ENCODE peak calls at places on chromosomes 11 and 22, in seven cellular contexts. M is GM12878, V is HCT116, W is endothelial cell of umbilical vein, D is K562, I is H1, P is HepG2. U is an unnamed sample.
A peak's percentile ranks its signal among the peaks of the same experiment; 100 is the strongest.

GRCh38 chr11:100847696-100848216 is 160.7 kb downstream of the ARHGAP42 start:
- DNase-seq in W (no peak), V (no peak), D (no peak), I (no peak), M (no peak), P (no peak), U (no peak)

GRCh38 chr22:25143161-25144076 is 56.2 kb upstream of the CRYBB3 start:
- DNase-seq in P (no peak), I (no peak), W (peak; percentile 61), D (no peak), V (no peak), M (no peak), U (no peak)

GRCh38 chr11:1071571-1072115 is 3.0 kb upstream of the MUC2 start:
- DNase-seq in M (no peak), D (no peak), P (no peak), I (no peak), V (no peak), W (no peak), U (no peak)

GRCh38 chr11:95453616-95454118 is 222.7 kb upstream of the SESN3 start:
- DNase-seq in V (peak; percentile 6), P (no peak), D (peak; percentile 15), I (no peak), W (no peak), M (no peak), U (no peak)

GRCh38 chr11:84289381-84289906 is 1003.3 kb upstream of the CCDC90B start:
- DNase-seq in I (no peak), D (no peak), P (no peak), M (peak; percentile 55), V (no peak), W (no peak), U (no peak)

GRCh38 chr22:39997939-39998726 is 3.4 kb downstream of the FAM83F start:
- DNase-seq in P (no peak), I (no peak), W (peak; percentile 48), M (no peak), D (no peak), V (no peak), U (no peak)

GRCh38 chr22:39251762-39252460 is 7.1 kb upstream of the PDGFB start:
- DNase-seq in V (no peak), D (no peak), W (no peak), I (no peak), M (no peak), P (peak; percentile 67), U (no peak)

GRCh38 chr11:91946397-91947090 is 278.1 kb upstream of the FAT3 start:
- DNase-seq in D (no peak), P (no peak), W (peak; percentile 4), V (no peak), M (no peak), I (no peak), U (peak; percentile 10)

GRCh38 chr11:2320591-2321310 is 18.9 kb downstream of the TSPAN32 start:
- DNase-seq in V (no peak), W (no peak), M (no peak), D (no peak), P (no peak), I (no peak), U (no peak)

GRCh38 chr11:7513210-7514098 is at the start of gene PPFIBP2:
- DNase-seq in M (no peak), I (no peak), D (peak; percentile 95), V (peak; percentile 40), P (peak; percentile 58), W (peak; percentile 63), U (no peak)

GRCh38 chr11:75474878-75475766 is 42.1 kb upstream of the KLHL35 start:
- DNase-seq in I (peak; percentile 38), D (peak; percentile 91), V (no peak), P (no peak), W (no peak), M (no peak), U (no peak)

GRCh38 chr11:77198440-77198849 is 70.4 kb downstream of the MYO7A start:
- DNase-seq in W (peak; percentile 11), P (peak; percentile 41), M (no peak), I (peak; percentile 44), D (peak; percentile 82), V (peak; percentile 48), U (no peak)

GRCh38 chr11:110134120-110134519 is 40.9 kb downstream of the ZC3H12C start:
- DNase-seq in D (no peak), P (no peak), M (no peak), W (peak; percentile 44), V (no peak), I (no peak), U (no peak)

GRCh38 chr11:80702264-80702663 is 1261.4 kb upstream of the TENM4 start:
- DNase-seq in M (no peak), I (no peak), P (no peak), W (no peak), D (no peak), V (no peak), U (no peak)

GRCh38 chr22:50118557-50119168 is 28.9 kb downstream of the MOV10L1 start:
- DNase-seq in I (no peak), M (no peak), V (no peak), W (peak; percentile 98), P (peak; percentile 10), D (peak; percentile 88), U (no peak)

GRCh38 chr11:105177658-105178057 is 38.1 kb upstream of the CARD18 start:
- DNase-seq in D (no peak), W (peak; percentile 21), M (no peak), V (no peak), I (no peak), P (no peak), U (no peak)

GRCh38 chr22:41398921-41399320 is 17.2 kb downstream of the TEF start:
- DNase-seq in W (no peak), I (no peak), P (no peak), M (no peak), V (no peak), D (no peak), U (no peak)

GRCh38 chr11:74696932-74697687 is 34.1 kb downstream of the CHRDL2 start:
- DNase-seq in D (peak; percentile 57), V (no peak), W (peak; percentile 73), M (no peak), I (no peak), P (peak; percentile 26), U (no peak)

GRCh38 chr22:37634505-37635002 is 4.9 kb upstream of the SH3BP1 start:
- DNase-seq in P (no peak), V (no peak), W (no peak), M (no peak), D (no peak), I (no peak), U (no peak)

GRCh38 chr22:24503137-24503850 is 8.2 kb downstream of the UPB1 start:
- DNase-seq in V (peak; percentile 34), D (peak; percentile 68), W (peak; percentile 76), I (no peak), P (no peak), M (peak; percentile 85), U (no peak)

GRCh38 chr22:42323971-42324370 is 53.5 kb upstream of the TCF20 start:
- DNase-seq in P (no peak), W (no peak), I (no peak), V (no peak), D (no peak), M (no peak), U (no peak)

DNA sequence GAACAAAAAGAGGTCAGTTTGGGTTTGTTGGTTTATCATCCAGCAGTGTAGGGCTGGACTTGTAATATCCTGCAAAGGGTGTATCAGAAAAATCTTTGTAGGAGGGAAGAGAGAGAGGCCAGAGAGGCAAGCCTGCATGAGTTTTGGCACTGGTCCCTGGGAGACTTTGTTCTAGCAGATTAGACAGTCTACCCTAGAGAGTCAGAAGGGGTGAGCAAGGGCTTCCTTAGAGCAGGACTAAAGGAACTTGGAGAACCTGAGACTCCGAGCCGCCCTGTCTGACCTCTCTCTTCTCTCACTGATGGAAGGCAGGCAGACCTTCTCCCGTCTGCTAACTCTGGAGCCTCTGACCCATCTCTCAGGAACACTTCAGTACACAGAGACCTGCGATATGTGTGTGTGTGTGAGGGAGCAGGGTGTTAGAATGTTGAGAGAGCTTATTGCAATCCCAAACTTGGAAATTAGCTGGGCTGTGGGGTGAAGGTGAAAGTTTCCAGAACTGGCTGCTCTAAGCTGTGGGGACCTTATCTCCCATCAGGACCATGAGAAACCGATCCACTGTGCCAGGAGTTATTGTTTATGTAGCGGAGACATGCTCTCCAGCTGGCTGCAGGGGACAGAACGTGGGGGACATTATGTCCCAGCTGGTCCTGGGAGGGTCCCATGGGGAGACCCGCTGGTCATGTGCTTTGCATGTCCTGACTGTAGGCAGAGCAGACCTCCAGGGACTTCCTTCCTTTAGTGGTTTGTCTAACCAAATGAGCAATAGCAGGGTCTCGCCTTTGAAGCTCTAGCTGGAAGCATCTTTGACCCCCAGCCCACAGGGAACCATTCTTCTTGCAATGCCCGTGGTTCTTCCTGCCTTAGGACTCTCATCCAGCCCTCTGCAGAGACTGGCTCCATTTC is 51.1 kb downstream of the TIMP3 start:
- DNase-seq in W (no peak), D (no peak), P (no peak), M (no peak), I (no peak), V (no peak), U (no peak)
- TF ChIP-seq POLR2AphosphoS5 in W (no peak), D (no peak), P (no peak), M (no peak), I (no peak), V (no peak), U (no peak)

DNA sequence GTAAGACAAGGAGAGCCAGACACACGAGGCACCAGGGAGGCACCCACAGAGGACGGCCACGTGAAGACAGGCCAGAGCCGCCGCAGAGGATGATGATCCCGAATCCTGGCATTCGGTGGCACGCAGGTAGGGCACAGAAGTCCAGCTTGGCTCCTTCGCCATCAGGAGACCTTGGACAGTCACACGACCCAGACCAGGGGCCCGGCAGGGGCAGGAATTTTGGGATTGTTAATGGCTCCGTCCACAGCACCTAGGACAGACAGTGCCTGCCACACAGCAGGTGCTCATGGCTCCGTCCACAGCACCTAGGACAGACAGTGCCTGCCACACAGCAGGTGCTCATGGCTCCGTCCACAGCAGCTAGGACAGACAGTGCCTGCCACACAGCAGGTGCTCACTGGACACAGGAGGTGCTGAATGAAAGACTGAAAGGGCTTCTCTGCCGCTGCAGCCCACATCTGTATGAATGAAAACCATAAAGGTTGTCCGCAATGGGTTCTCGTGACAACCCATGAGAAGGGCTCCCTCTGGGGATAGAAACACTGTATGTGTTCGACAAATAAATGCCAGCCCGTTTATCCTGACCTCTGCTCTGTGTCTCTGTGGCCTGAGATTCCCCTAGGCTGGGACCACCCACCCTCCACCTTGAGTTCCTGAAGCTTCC is 341.6 kb downstream of the CTTN start:
- DNase-seq in W (no peak), D (no peak), I (no peak), M (no peak), P (no peak), V (no peak), U (no peak)
- H3K9ac ChIP-seq in W (no peak overlapping the region), D (no peak overlapping the region), I (no peak overlapping the region), M (no peak overlapping the region), P (no peak overlapping the region), V (no peak overlapping the region), U (no peak overlapping the region)

DNA sequence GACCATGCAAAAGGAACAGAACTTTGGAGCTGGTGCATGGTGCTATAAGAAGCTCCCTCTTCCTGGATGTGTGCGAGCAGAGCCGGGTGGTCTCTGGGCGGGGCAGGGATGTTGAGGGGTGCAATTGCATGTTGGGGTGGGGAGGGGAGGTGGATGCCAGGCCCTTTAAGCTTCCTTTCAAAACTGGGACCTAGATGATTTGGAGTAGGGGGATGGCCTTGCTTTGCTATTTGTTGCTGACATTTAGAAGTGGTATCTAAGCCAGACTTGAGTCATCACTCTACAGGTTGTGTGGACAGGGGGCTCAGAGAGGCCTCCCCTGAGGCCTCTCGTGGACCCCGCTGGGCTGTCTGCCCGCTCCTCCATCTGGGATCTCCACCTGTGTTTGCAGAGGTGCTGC is 24.8 kb downstream of the FBLN1 start:
- DNase-seq in P (no peak), W (no peak), I (no peak), M (no peak), D (no peak), V (no peak), U (no peak)
- TF ChIP-seq EZH2 in P (no peak), W (no peak), I (no peak), M (no peak), D (no peak), V (no peak), U (no peak)

GRCh38 chr11:10107522-10107921 is 186.5 kb downstream of the SBF2 start:
- DNase-seq in I (no peak), M (no peak), W (no peak), V (no peak), D (no peak), P (no peak), U (no peak)
- TF ChIP-seq POLR2AphosphoS5 in I (no peak), M (no peak), W (no peak), V (no peak), D (no peak), P (no peak), U (no peak)

U was measured in SK-N-MC.